ENCODE peak calls at places on chromosomes 3 and 15, in six cellular contexts. Z, M, D, X, O and W are unnamed samples.

GRCh38 chr3:44284949-44285348 is 43.3 kb downstream of the TOPAZ1 start:
- DNase-seq in X (no peak), M (no peak), Z (no peak), D (no peak), O (no peak), W (no peak)

GRCh38 chr3:72336821-72337479 is 511.3 kb downstream of the SHQ1 start:
- DNase-seq in X (no peak), Z (peak; percentile 46), M (peak; percentile 70), D (peak; percentile 87), O (no peak), W (no peak)

GRCh38 chr3:9153763-9154601 is 95.5 kb downstream of the SRGAP3 start:
- DNase-seq in M (no peak), X (no peak), Z (no peak), D (peak; percentile 90), O (no peak), W (no peak)

GRCh38 chr3:31377045-31377642 is 155.6 kb upstream of the STT3B start:
- DNase-seq in M (no peak), X (no peak), D (no peak), Z (peak; percentile 88), O (peak; percentile 35), W (no peak)

GRCh38 chr3:44982817-44983216 is 6.8 kb downstream of the EXOSC7 start:
- DNase-seq in X (no peak), D (no peak), M (no peak), Z (no peak), O (no peak), W (no peak)

GRCh38 chr3:12993623-12994356 is 79.4 kb downstream of the IQSEC1 start:
- DNase-seq in O (peak; percentile 60), D (peak; percentile 74), M (peak; percentile 67), X (no peak), Z (no peak), W (peak; percentile 56)

GRCh38 chr3:107604057-107604802 is 81.5 kb downstream of the BBX start:
- DNase-seq in Z (peak; percentile 70), X (no peak), O (no peak), M (no peak), D (no peak), W (no peak)

GRCh38 chr3:29370451-29371420 is 89.9 kb downstream of the RBMS3 start:
- DNase-seq in X (no peak), Z (no peak), D (no peak), O (no peak), M (no peak), W (no peak)

GRCh38 chr3:111954228-111954990 is 24.4 kb upstream of the ABHD10 start:
- DNase-seq in D (no peak), Z (peak; percentile 11), M (no peak), O (no peak), X (no peak), W (no peak)

GRCh38 chr15:82832601-82833209 is 23.3 kb downstream of the WHAMM start:
- DNase-seq in O (no peak), X (no peak), Z (peak; percentile 93), M (no peak), D (no peak), W (no peak)

GRCh38 chr3:49411550-49411967 is 217 bp downstream of the RHOA start:
- DNase-seq in X (no peak), Z (no peak), O (no peak), D (peak; percentile 78), M (peak; percentile 73), W (no peak)

GRCh38 chr15:85551221-85551832 is 170.9 kb downstream of the AKAP13 start:
- DNase-seq in X (no peak), M (no peak), O (no peak), D (no peak), Z (peak; percentile 17), W (no peak)

GRCh38 chr15:68348601-68349000 is 71.1 kb downstream of the FEM1B start:
- DNase-seq in Z (no peak), X (no peak), M (no peak), O (no peak), D (no peak), W (no peak)

GRCh38 chr15:69893863-69894262 is 203.9 kb downstream of the TLE3 start:
- DNase-seq in M (peak; percentile 47), X (no peak), Z (peak; percentile 60), D (peak; percentile 80), O (no peak), W (no peak)

GRCh38 chr3:71541313-71541712 is 42.2 kb downstream of the FOXP1 start:
- DNase-seq in O (no peak), M (no peak), Z (peak; percentile 59), D (no peak), X (no peak), W (no peak)

GRCh38 chr3:161096771-161097367 is 8.3 kb downstream of the B3GALNT1 start:
- DNase-seq in D (no peak), X (no peak), M (no peak), O (peak; percentile 7), Z (peak; percentile 4), W (no peak)

GRCh38 chr15:48641416-48641815 is 4.1 kb downstream of the FBN1 start:
- DNase-seq in D (no peak), O (no peak), Z (peak; percentile 47), M (no peak), X (no peak), W (no peak)

GRCh38 chr3:159928692-159929091 is 59.9 kb upstream of the IL12A start:
- DNase-seq in X (no peak), M (no peak), Z (peak; percentile 98), O (no peak), D (no peak), W (no peak)